ENCODE peak calls at places on chromosome 21, in seven cellular contexts. One of them, this sample, is unnamed.

GRCh38 chr21:39350094-39351006 is 1.5 kb upstream of the HMGN1 start:
- DNase-seq in adrenal gland: no peak
- DNase-seq in tibial artery: no peak
- DNase-seq in heart left ventricle: no peak
- DNase-seq in MM.1S: no peak
- DNase-seq in neuronal stem cell: no peak
- DNase-seq in lower lobe of right lung: no peak
- DNase-seq in this sample: no peak

GRCh38 chr21:43846430-43846829 is 18.6 kb upstream of the AGPAT3 start:
- DNase-seq in adrenal gland: no peak
- DNase-seq in tibial artery: no peak
- DNase-seq in heart left ventricle: no peak
- DNase-seq in MM.1S: no peak
- DNase-seq in neuronal stem cell: no peak
- DNase-seq in lower lobe of right lung: no peak
- DNase-seq in this sample: no peak

GRCh38 chr21:45539046-45539795 is 3.0 kb downstream of the SLC19A1 start:
- DNase-seq in adrenal gland: peak; percentile 6
- DNase-seq in tibial artery: peak; percentile 58
- DNase-seq in heart left ventricle: peak; percentile 41
- DNase-seq in MM.1S: no peak
- DNase-seq in neuronal stem cell: no peak
- DNase-seq in lower lobe of right lung: peak; percentile 36
- DNase-seq in this sample: peak; percentile 49

GRCh38 chr21:30430170-30430655 is at the start of gene KRTAP13-4:
- DNase-seq in adrenal gland: no peak
- DNase-seq in tibial artery: no peak
- DNase-seq in heart left ventricle: peak; percentile 33
- DNase-seq in MM.1S: no peak
- DNase-seq in neuronal stem cell: no peak
- DNase-seq in lower lobe of right lung: no peak
- DNase-seq in this sample: no peak

GRCh38 chr21:36159356-36159921 is 2.8 kb downstream of the DOP1B start:
- DNase-seq in adrenal gland: no peak
- DNase-seq in tibial artery: no peak
- DNase-seq in heart left ventricle: no peak
- DNase-seq in MM.1S: no peak
- DNase-seq in neuronal stem cell: no peak
- DNase-seq in lower lobe of right lung: no peak
- DNase-seq in this sample: no peak

GRCh38 chr21:26519142-26519541 is 53.9 kb downstream of the CYYR1 start:
- DNase-seq in adrenal gland: no peak
- DNase-seq in tibial artery: no peak
- DNase-seq in heart left ventricle: no peak
- DNase-seq in MM.1S: no peak
- DNase-seq in neuronal stem cell: no peak
- DNase-seq in lower lobe of right lung: no peak
- DNase-seq in this sample: no peak

GRCh38 chr21:23955130-23955873 is 1652.0 kb downstream of the MRPL39 start:
- DNase-seq in adrenal gland: no peak
- DNase-seq in tibial artery: no peak
- DNase-seq in heart left ventricle: no peak
- DNase-seq in MM.1S: peak; percentile 36
- DNase-seq in neuronal stem cell: no peak
- DNase-seq in lower lobe of right lung: no peak
- DNase-seq in this sample: no peak

GRCh38 chr21:33588485-33589335 is at the start of gene DONSON:
- DNase-seq in adrenal gland: peak; percentile 89
- DNase-seq in tibial artery: peak; percentile 91
- DNase-seq in heart left ventricle: peak; percentile 97
- DNase-seq in MM.1S: peak; percentile 94
- DNase-seq in neuronal stem cell: peak; percentile 90
- DNase-seq in lower lobe of right lung: peak; percentile 91
- DNase-seq in this sample: peak; percentile 97

GRCh38 chr21:44708213-44708865 is 3.0 kb downstream of the TSPEAR start:
- DNase-seq in adrenal gland: no peak
- DNase-seq in tibial artery: peak; percentile 28
- DNase-seq in heart left ventricle: no peak
- DNase-seq in MM.1S: no peak
- DNase-seq in neuronal stem cell: no peak
- DNase-seq in lower lobe of right lung: no peak
- DNase-seq in this sample: peak; percentile 50

GRCh38 chr21:32423320-32423719 is 10.8 kb downstream of the EVA1C start:
- DNase-seq in adrenal gland: no peak
- DNase-seq in tibial artery: no peak
- DNase-seq in heart left ventricle: no peak
- DNase-seq in MM.1S: no peak
- DNase-seq in neuronal stem cell: no peak
- DNase-seq in lower lobe of right lung: no peak
- DNase-seq in this sample: no peak

GRCh38 chr21:15063821-15064575 is 802 bp downstream of the NRIP1 start:
- DNase-seq in adrenal gland: peak; percentile 61
- DNase-seq in tibial artery: peak; percentile 73
- DNase-seq in heart left ventricle: peak; percentile 84
- DNase-seq in MM.1S: peak; percentile 0
- DNase-seq in neuronal stem cell: no peak
- DNase-seq in lower lobe of right lung: peak; percentile 70
- DNase-seq in this sample: peak; percentile 86

GRCh38 chr21:44352253-44352860 is 1.1 kb upstream of the TRPM2 start:
- DNase-seq in adrenal gland: no peak
- DNase-seq in tibial artery: no peak
- DNase-seq in heart left ventricle: no peak
- DNase-seq in MM.1S: no peak
- DNase-seq in neuronal stem cell: no peak
- DNase-seq in lower lobe of right lung: no peak
- DNase-seq in this sample: peak; percentile 21

GRCh38 chr21:15255359-15256157 is 190.8 kb upstream of the NRIP1 start:
- DNase-seq in adrenal gland: no peak
- DNase-seq in tibial artery: no peak
- DNase-seq in heart left ventricle: no peak
- DNase-seq in MM.1S: no peak
- DNase-seq in neuronal stem cell: no peak
- DNase-seq in lower lobe of right lung: no peak
- DNase-seq in this sample: no peak

GRCh38 chr21:33241846-33242245 is 12.1 kb downstream of the IFNAR2 start:
- DNase-seq in adrenal gland: no peak
- DNase-seq in tibial artery: no peak
- DNase-seq in heart left ventricle: no peak
- DNase-seq in MM.1S: no peak
- DNase-seq in neuronal stem cell: no peak
- DNase-seq in lower lobe of right lung: no peak
- DNase-seq in this sample: no peak

GRCh38 chr21:38306407-38306806 is 49.6 kb downstream of the KCNJ15 start:
- DNase-seq in adrenal gland: no peak
- DNase-seq in tibial artery: no peak
- DNase-seq in heart left ventricle: no peak
- DNase-seq in MM.1S: no peak
- DNase-seq in neuronal stem cell: no peak
- DNase-seq in lower lobe of right lung: no peak
- DNase-seq in this sample: no peak

GRCh38 chr21:44650265-44650972 is 4.0 kb downstream of the KRTAP12-4 start:
- DNase-seq in adrenal gland: no peak
- DNase-seq in tibial artery: no peak
- DNase-seq in heart left ventricle: no peak
- DNase-seq in MM.1S: no peak
- DNase-seq in neuronal stem cell: no peak
- DNase-seq in lower lobe of right lung: no peak
- DNase-seq in this sample: no peak

GRCh38 chr21:26351661-26352060 is 181.1 kb upstream of the APP start:
- DNase-seq in adrenal gland: no peak
- DNase-seq in tibial artery: no peak
- DNase-seq in heart left ventricle: no peak
- DNase-seq in MM.1S: no peak
- DNase-seq in neuronal stem cell: no peak
- DNase-seq in lower lobe of right lung: no peak
- DNase-seq in this sample: no peak

GRCh38 chr21:44911384-44912157 is 9.1 kb downstream of the ITGB2 start:
- DNase-seq in adrenal gland: peak; percentile 74
- DNase-seq in tibial artery: peak; percentile 94
- DNase-seq in heart left ventricle: peak; percentile 89
- DNase-seq in MM.1S: no peak
- DNase-seq in neuronal stem cell: no peak
- DNase-seq in lower lobe of right lung: peak; percentile 87
- DNase-seq in this sample: peak; percentile 58

GRCh38 chr21:45719177-45719802 is 75.8 kb downstream of the PCBP3 start:
- DNase-seq in adrenal gland: no peak
- DNase-seq in tibial artery: no peak
- DNase-seq in heart left ventricle: no peak
- DNase-seq in MM.1S: no peak
- DNase-seq in neuronal stem cell: no peak
- DNase-seq in lower lobe of right lung: no peak
- DNase-seq in this sample: no peak

GRCh38 chr21:18142639-18143038 is 102.0 kb upstream of the CHODL start:
- DNase-seq in adrenal gland: no peak
- DNase-seq in tibial artery: no peak
- DNase-seq in heart left ventricle: no peak
- DNase-seq in MM.1S: no peak
- DNase-seq in neuronal stem cell: no peak
- DNase-seq in lower lobe of right lung: no peak
- DNase-seq in this sample: no peak

GRCh38 chr21:26811031-26811430 is 34.2 kb downstream of the ADAMTS1 start:
- DNase-seq in adrenal gland: no peak
- DNase-seq in tibial artery: no peak
- DNase-seq in heart left ventricle: no peak
- DNase-seq in MM.1S: no peak
- DNase-seq in neuronal stem cell: no peak
- DNase-seq in lower lobe of right lung: no peak
- DNase-seq in this sample: no peak

GRCh38 chr21:45267390-45267760 is 20.3 kb downstream of the POFUT2 start:
- DNase-seq in adrenal gland: no peak
- DNase-seq in tibial artery: peak; percentile 29
- DNase-seq in heart left ventricle: no peak
- DNase-seq in MM.1S: no peak
- DNase-seq in neuronal stem cell: no peak
- DNase-seq in lower lobe of right lung: no peak
- DNase-seq in this sample: peak; percentile 4

GRCh38 chr21:42401164-42401563 is 2.5 kb upstream of the UBASH3A start:
- DNase-seq in adrenal gland: no peak
- DNase-seq in tibial artery: no peak
- DNase-seq in heart left ventricle: no peak
- DNase-seq in MM.1S: no peak
- DNase-seq in neuronal stem cell: no peak
- DNase-seq in lower lobe of right lung: no peak
- DNase-seq in this sample: no peak
- H3K4me1 ChIP-seq in adrenal gland: no peaks in the 10 kb centered on the region
- H3K4me1 ChIP-seq in tibial artery: no peaks in the 10 kb centered on the region
- H3K4me1 ChIP-seq in heart left ventricle: no peaks in the 10 kb centered on the region
- H3K4me1 ChIP-seq in MM.1S: peaks cover 4% of the 10 kb centered on the region
- H3K4me1 ChIP-seq in neuronal stem cell: peaks cover 6% of the 10 kb centered on the region
- H3K4me1 ChIP-seq in lower lobe of right lung: no peaks in the 10 kb centered on the region
- H3K4me1 ChIP-seq in this sample: no peaks in the 10 kb centered on the region

GRCh38 chr21:42793774-42794173 is 85.6 kb downstream of the WDR4 start:
- DNase-seq in adrenal gland: no peak
- DNase-seq in tibial artery: no peak
- DNase-seq in heart left ventricle: no peak
- DNase-seq in MM.1S: no peak
- DNase-seq in neuronal stem cell: no peak
- DNase-seq in lower lobe of right lung: no peak
- DNase-seq in this sample: no peak
- H3K27ac ChIP-seq in adrenal gland: no peak overlapping the region
- H3K27ac ChIP-seq in tibial artery: no peak overlapping the region
- H3K27ac ChIP-seq in heart left ventricle: no peak overlapping the region
- H3K27ac ChIP-seq in MM.1S: no peak overlapping the region
- H3K27ac ChIP-seq in neuronal stem cell: no peak overlapping the region
- H3K27ac ChIP-seq in lower lobe of right lung: no peak overlapping the region
- H3K27ac ChIP-seq in this sample: no peak overlapping the region

GRCh38 chr21:42308161-42308913 is 6.9 kb downstream of the TFF3 start:
- DNase-seq in adrenal gland: no peak
- DNase-seq in tibial artery: no peak
- DNase-seq in heart left ventricle: no peak
- DNase-seq in MM.1S: no peak
- DNase-seq in neuronal stem cell: no peak
- DNase-seq in lower lobe of right lung: no peak
- DNase-seq in this sample: peak; percentile 54

GRCh38 chr21:42308914-42309752 is 6.1 kb downstream of the TFF3 start:
- DNase-seq in adrenal gland: no peak
- DNase-seq in tibial artery: no peak
- DNase-seq in heart left ventricle: no peak
- DNase-seq in MM.1S: peak; percentile 32
- DNase-seq in neuronal stem cell: no peak
- DNase-seq in lower lobe of right lung: no peak
- DNase-seq in this sample: no peak

GRCh38 chr21:42311160-42311559 is 4.0 kb downstream of the TFF3 start:
- DNase-seq in adrenal gland: no peak
- DNase-seq in tibial artery: no peak
- DNase-seq in heart left ventricle: no peak
- DNase-seq in MM.1S: no peak
- DNase-seq in neuronal stem cell: no peak
- DNase-seq in lower lobe of right lung: no peak
- DNase-seq in this sample: no peak

GRCh38 chr21:42310411-42311001 is 4.7 kb downstream of the TFF3 start:
- DNase-seq in adrenal gland: no peak
- DNase-seq in tibial artery: no peak
- DNase-seq in heart left ventricle: no peak
- DNase-seq in MM.1S: no peak
- DNase-seq in neuronal stem cell: no peak
- DNase-seq in lower lobe of right lung: no peak
- DNase-seq in this sample: no peak

GRCh38 chr21:42309753-42310213 is 5.4 kb downstream of the TFF3 start:
- DNase-seq in adrenal gland: peak; percentile 55
- DNase-seq in tibial artery: no peak
- DNase-seq in heart left ventricle: no peak
- DNase-seq in MM.1S: peak; percentile 60
- DNase-seq in neuronal stem cell: peak; percentile 80
- DNase-seq in lower lobe of right lung: peak; percentile 76
- DNase-seq in this sample: no peak
- H3K4me3 ChIP-seq in adrenal gland: no peak overlapping the region
- H3K4me3 ChIP-seq in tibial artery: no peak overlapping the region
- H3K4me3 ChIP-seq in heart left ventricle: no peak overlapping the region
- H3K4me3 ChIP-seq in MM.1S: no peak overlapping the region
- H3K4me3 ChIP-seq in neuronal stem cell: no peak overlapping the region
- H3K4me3 ChIP-seq in lower lobe of right lung: no peak overlapping the region
- H3K4me3 ChIP-seq in this sample: no peak overlapping the region

GRCh38 chr21:41559658-41560599 is 52.0 kb upstream of the TMPRSS2 start:
- DNase-seq in adrenal gland: no peak
- DNase-seq in tibial artery: no peak
- DNase-seq in heart left ventricle: no peak
- DNase-seq in MM.1S: no peak
- DNase-seq in neuronal stem cell: no peak
- DNase-seq in lower lobe of right lung: no peak
- DNase-seq in this sample: no peak

GRCh38 chr21:41555053-41555452 is 47.1 kb upstream of the TMPRSS2 start:
- DNase-seq in adrenal gland: no peak
- DNase-seq in tibial artery: no peak
- DNase-seq in heart left ventricle: no peak
- DNase-seq in MM.1S: no peak
- DNase-seq in neuronal stem cell: no peak
- DNase-seq in lower lobe of right lung: no peak
- DNase-seq in this sample: no peak

GRCh38 chr21:41558842-41559241 is 50.9 kb upstream of the TMPRSS2 start:
- DNase-seq in adrenal gland: no peak
- DNase-seq in tibial artery: no peak
- DNase-seq in heart left ventricle: no peak
- DNase-seq in MM.1S: no peak
- DNase-seq in neuronal stem cell: no peak
- DNase-seq in lower lobe of right lung: no peak
- DNase-seq in this sample: no peak

GRCh38 chr21:41560701-41561158 is 52.8 kb upstream of the TMPRSS2 start:
- DNase-seq in adrenal gland: no peak
- DNase-seq in tibial artery: no peak
- DNase-seq in heart left ventricle: no peak
- DNase-seq in MM.1S: no peak
- DNase-seq in neuronal stem cell: no peak
- DNase-seq in lower lobe of right lung: no peak
- DNase-seq in this sample: no peak

GRCh38 chr21:41557884-41558283 is 49.9 kb upstream of the TMPRSS2 start:
- DNase-seq in adrenal gland: no peak
- DNase-seq in tibial artery: no peak
- DNase-seq in heart left ventricle: no peak
- DNase-seq in MM.1S: no peak
- DNase-seq in neuronal stem cell: no peak
- DNase-seq in lower lobe of right lung: no peak
- DNase-seq in this sample: no peak
- H3K4me1 ChIP-seq in adrenal gland: no peaks in the 10 kb centered on the region
- H3K4me1 ChIP-seq in tibial artery: no peaks in the 10 kb centered on the region
- H3K4me1 ChIP-seq in heart left ventricle: no peaks in the 10 kb centered on the region
- H3K4me1 ChIP-seq in MM.1S: peaks cover 15% of the 10 kb centered on the region
- H3K4me1 ChIP-seq in neuronal stem cell: no peaks in the 10 kb centered on the region
- H3K4me1 ChIP-seq in lower lobe of right lung: peaks cover 4% of the 10 kb centered on the region
- H3K4me1 ChIP-seq in this sample: no peaks in the 10 kb centered on the region